ENCODE peak calls at places on chromosomes 5 and 9, in six cellular contexts. One of them, this sample, is unnamed.

GRCh38 chr5:171649002-171649401 is 136.6 kb upstream of the SMIM23 start:
- DNase-seq in NCI-H1694 treated with DMSO at 0.1 percent for 48 hours: no peak
- DNase-seq in NT2/D1: no peak
- DNase-seq in GM04503: no peak
- DNase-seq in NCI-H2171: no peak
- DNase-seq in GM18507: no peak
- DNase-seq in this sample: no peak

GRCh38 chr5:178213748-178214151 is 9.4 kb downstream of the HNRNPAB start:
- DNase-seq in NCI-H1694 treated with DMSO at 0.1 percent for 48 hours: no peak
- DNase-seq in NT2/D1: no peak
- DNase-seq in GM04503: no peak
- DNase-seq in NCI-H2171: no peak
- DNase-seq in GM18507: no peak
- DNase-seq in this sample: no peak

GRCh38 chr5:178113141-178113787 is at the start of gene N4BP3:
- DNase-seq in NCI-H1694 treated with DMSO at 0.1 percent for 48 hours: peak; percentile 28
- DNase-seq in NT2/D1: peak; percentile 57
- DNase-seq in GM04503: no peak
- DNase-seq in NCI-H2171: peak; percentile 39
- DNase-seq in GM18507: peak; percentile 71
- DNase-seq in this sample: peak; percentile 93

GRCh38 chr9:30476826-30477225 is 1907.6 kb upstream of the ACO1 start:
- DNase-seq in NCI-H1694 treated with DMSO at 0.1 percent for 48 hours: no peak
- DNase-seq in NT2/D1: no peak
- DNase-seq in GM04503: no peak
- DNase-seq in NCI-H2171: no peak
- DNase-seq in GM18507: no peak
- DNase-seq in this sample: no peak

GRCh38 chr9:116087751-116088194 is 65.8 kb upstream of the PAPPA start:
- DNase-seq in NCI-H1694 treated with DMSO at 0.1 percent for 48 hours: peak; percentile 18
- DNase-seq in NT2/D1: no peak
- DNase-seq in GM04503: peak; percentile 46
- DNase-seq in NCI-H2171: peak; percentile 44
- DNase-seq in GM18507: no peak
- DNase-seq in this sample: no peak

GRCh38 chr9:126500600-126501382 is 112.9 kb upstream of the LMX1B start:
- DNase-seq in NCI-H1694 treated with DMSO at 0.1 percent for 48 hours: peak; percentile 71
- DNase-seq in NT2/D1: peak; percentile 88
- DNase-seq in GM04503: no peak
- DNase-seq in NCI-H2171: peak; percentile 63
- DNase-seq in GM18507: peak; percentile 56
- DNase-seq in this sample: peak; percentile 88

GRCh38 chr9:98031935-98032334 is 24.6 kb upstream of the NANS start:
- DNase-seq in NCI-H1694 treated with DMSO at 0.1 percent for 48 hours: no peak
- DNase-seq in NT2/D1: no peak
- DNase-seq in GM04503: peak; percentile 14
- DNase-seq in NCI-H2171: no peak
- DNase-seq in GM18507: no peak
- DNase-seq in this sample: no peak

GRCh38 chr5:76820491-76820890 is 1.7 kb downstream of the F2RL1 start:
- DNase-seq in NCI-H1694 treated with DMSO at 0.1 percent for 48 hours: no peak
- DNase-seq in NT2/D1: no peak
- DNase-seq in GM04503: no peak
- DNase-seq in NCI-H2171: no peak
- DNase-seq in GM18507: no peak
- DNase-seq in this sample: no peak

GRCh38 chr9:70746760-70747159 is 332.3 kb upstream of the KLF9 start:
- DNase-seq in NCI-H1694 treated with DMSO at 0.1 percent for 48 hours: no peak
- DNase-seq in NT2/D1: no peak
- DNase-seq in GM04503: no peak
- DNase-seq in NCI-H2171: no peak
- DNase-seq in GM18507: no peak
- DNase-seq in this sample: no peak

GRCh38 chr5:177334155-177334551 is 17.3 kb downstream of the LMAN2 start:
- DNase-seq in NCI-H1694 treated with DMSO at 0.1 percent for 48 hours: no peak
- DNase-seq in NT2/D1: no peak
- DNase-seq in GM04503: no peak
- DNase-seq in NCI-H2171: no peak
- DNase-seq in GM18507: no peak
- DNase-seq in this sample: no peak

GRCh38 chr5:21723500-21723899 is 1129.6 kb downstream of the CDH12 start:
- DNase-seq in NCI-H1694 treated with DMSO at 0.1 percent for 48 hours: no peak
- DNase-seq in NT2/D1: no peak
- DNase-seq in GM04503: no peak
- DNase-seq in NCI-H2171: no peak
- DNase-seq in GM18507: no peak
- DNase-seq in this sample: no peak

GRCh38 chr9:35272989-35273388 is 111.2 kb downstream of the UNC13B start:
- DNase-seq in NCI-H1694 treated with DMSO at 0.1 percent for 48 hours: no peak
- DNase-seq in NT2/D1: no peak
- DNase-seq in GM04503: no peak
- DNase-seq in NCI-H2171: no peak
- DNase-seq in GM18507: no peak
- DNase-seq in this sample: no peak

GRCh38 chr5:72231989-72232703 is 87.9 kb downstream of the MRPS27 start:
- DNase-seq in NCI-H1694 treated with DMSO at 0.1 percent for 48 hours: no peak
- DNase-seq in NT2/D1: no peak
- DNase-seq in GM04503: no peak
- DNase-seq in NCI-H2171: no peak
- DNase-seq in GM18507: no peak
- DNase-seq in this sample: no peak

GRCh38 chr9:131180454-131180853 is 55.1 kb downstream of the NUP214 start:
- DNase-seq in NCI-H1694 treated with DMSO at 0.1 percent for 48 hours: no peak
- DNase-seq in NT2/D1: no peak
- DNase-seq in GM04503: peak; percentile 95
- DNase-seq in NCI-H2171: no peak
- DNase-seq in GM18507: no peak
- DNase-seq in this sample: no peak

GRCh38 chr5:84637662-84638375 is 253.1 kb upstream of the EDIL3 start:
- DNase-seq in NCI-H1694 treated with DMSO at 0.1 percent for 48 hours: no peak
- DNase-seq in NT2/D1: no peak
- DNase-seq in GM04503: no peak
- DNase-seq in NCI-H2171: no peak
- DNase-seq in GM18507: no peak
- DNase-seq in this sample: no peak

GRCh38 chr9:135813671-135814290 is 93.6 kb downstream of the CAMSAP1 start:
- DNase-seq in NCI-H1694 treated with DMSO at 0.1 percent for 48 hours: no peak
- DNase-seq in NT2/D1: no peak
- DNase-seq in GM04503: no peak
- DNase-seq in NCI-H2171: no peak
- DNase-seq in GM18507: no peak
- DNase-seq in this sample: no peak

GRCh38 chr9:71094708-71095251 is 26.6 kb downstream of the TRPM3 start:
- DNase-seq in NCI-H1694 treated with DMSO at 0.1 percent for 48 hours: no peak
- DNase-seq in NT2/D1: no peak
- DNase-seq in GM04503: no peak
- DNase-seq in NCI-H2171: no peak
- DNase-seq in GM18507: no peak
- DNase-seq in this sample: no peak

GRCh38 chr5:177605667-177606066 is 5.7 kb downstream of the B4GALT7 start:
- DNase-seq in NCI-H1694 treated with DMSO at 0.1 percent for 48 hours: no peak
- DNase-seq in NT2/D1: no peak
- DNase-seq in GM04503: no peak
- DNase-seq in NCI-H2171: no peak
- DNase-seq in GM18507: no peak
- DNase-seq in this sample: no peak

GRCh38 chr9:91197232-91198181 is 164.2 kb downstream of the AUH start:
- DNase-seq in NCI-H1694 treated with DMSO at 0.1 percent for 48 hours: no peak
- DNase-seq in NT2/D1: no peak
- DNase-seq in GM04503: peak; percentile 96
- DNase-seq in NCI-H2171: no peak
- DNase-seq in GM18507: no peak
- DNase-seq in this sample: no peak

GRCh38 chr5:147448766-147449165 is 61.1 kb downstream of the DPYSL3 start:
- DNase-seq in NCI-H1694 treated with DMSO at 0.1 percent for 48 hours: no peak
- DNase-seq in NT2/D1: no peak
- DNase-seq in GM04503: no peak
- DNase-seq in NCI-H2171: no peak
- DNase-seq in GM18507: no peak
- DNase-seq in this sample: no peak

GRCh38 chr5:111931658-111932057 is 174.7 kb upstream of the NREP start:
- DNase-seq in NCI-H1694 treated with DMSO at 0.1 percent for 48 hours: no peak
- DNase-seq in NT2/D1: no peak
- DNase-seq in GM04503: no peak
- DNase-seq in NCI-H2171: no peak
- DNase-seq in GM18507: no peak
- DNase-seq in this sample: no peak

GRCh38 chr5:121399879-121400278 is 451.8 kb upstream of the FTMT start:
- DNase-seq in NCI-H1694 treated with DMSO at 0.1 percent for 48 hours: no peak
- DNase-seq in NT2/D1: no peak
- DNase-seq in GM04503: no peak
- DNase-seq in NCI-H2171: no peak
- DNase-seq in GM18507: no peak
- DNase-seq in this sample: peak; percentile 15